ENCODE peak calls at places on chromosome 2, in four cellular contexts. One of them, this sample, is unnamed.
A peak's percentile ranks its signal among the peaks of the same experiment; 100 is the strongest.

GRCh38 chr2:105361132-105361889 is 24.0 kb downstream of the C2orf49 start:
- DNase-seq in cardiac muscle cell: no peak
- DNase-seq in GM10248: no peak
- DNase-seq in H9: no peak
- DNase-seq in this sample: no peak

GRCh38 chr2:199612509-199613130 is 154.9 kb upstream of the SATB2 start:
- DNase-seq in cardiac muscle cell: no peak
- DNase-seq in GM10248: no peak
- DNase-seq in H9: no peak
- DNase-seq in this sample: no peak

GRCh38 chr2:63881208-63881607 is 39.5 kb downstream of the UGP2 start:
- DNase-seq in cardiac muscle cell: no peak
- DNase-seq in GM10248: no peak
- DNase-seq in H9: no peak
- DNase-seq in this sample: no peak

GRCh38 chr2:24638568-24638967 is 147.5 kb downstream of the NCOA1 start:
- DNase-seq in cardiac muscle cell: no peak
- DNase-seq in GM10248: no peak
- DNase-seq in H9: no peak
- DNase-seq in this sample: no peak

GRCh38 chr2:170249761-170250160 is 71.8 kb downstream of the MYO3B start:
- DNase-seq in cardiac muscle cell: no peak
- DNase-seq in GM10248: no peak
- DNase-seq in H9: no peak
- DNase-seq in this sample: no peak

GRCh38 chr2:18910843-18911242 is 321.5 kb upstream of the NT5C1B start:
- DNase-seq in cardiac muscle cell: no peak
- DNase-seq in GM10248: no peak
- DNase-seq in H9: no peak
- DNase-seq in this sample: no peak

GRCh38 chr2:236028066-236028465 is 140.1 kb downstream of the GBX2 start:
- DNase-seq in cardiac muscle cell: no peak
- DNase-seq in GM10248: no peak
- DNase-seq in H9: no peak
- DNase-seq in this sample: no peak

GRCh38 chr2:218129756-218130155 is 3.9 kb downstream of the CXCR2 start:
- DNase-seq in cardiac muscle cell: no peak
- DNase-seq in GM10248: no peak
- DNase-seq in H9: no peak
- DNase-seq in this sample: no peak

GRCh38 chr2:38700113-38700780 is 34.3 kb downstream of the GALM start:
- DNase-seq in cardiac muscle cell: no peak
- DNase-seq in GM10248: no peak
- DNase-seq in H9: no peak
- DNase-seq in this sample: no peak

GRCh38 chr2:202278944-202279343 is 13.4 kb downstream of the NOP58 start:
- DNase-seq in cardiac muscle cell: peak; percentile 51
- DNase-seq in GM10248: no peak
- DNase-seq in H9: no peak
- DNase-seq in this sample: no peak